ENCODE peak calls at places on chromosome 10, in ten cellular contexts. One of them, this sample, is unnamed.

GRCh38 chr10:84424731-84425165 is 96.4 kb downstream of the CCSER2 start:
- DNase-seq in heart left ventricle: peak
- DNase-seq in IMR-90: peak
- DNase-seq in Peyer's patch: no peak
- DNase-seq in thyroid gland: peak
- DNase-seq in spleen: no peak
- DNase-seq in NB4: peak
- DNase-seq in breast epithelium: peak
- DNase-seq in HCT116: peak
- DNase-seq in transverse colon: peak
- DNase-seq in this sample: no peak

GRCh38 chr10:63258920-63259678 is 126.0 kb downstream of the NRBF2 start:
- DNase-seq in HCT116: no peak
- DNase-seq in spleen: no peak
- DNase-seq in thyroid gland: no peak
- DNase-seq in NB4: peak
- DNase-seq in IMR-90: peak
- DNase-seq in transverse colon: no peak
- DNase-seq in Peyer's patch: no peak
- DNase-seq in breast epithelium: no peak
- DNase-seq in heart left ventricle: no peak
- DNase-seq in this sample: no peak

GRCh38 chr10:22321156-22321711 is 335 bp downstream of the BMI1 start:
- DNase-seq in NB4: peak
- DNase-seq in spleen: peak
- DNase-seq in HCT116: no peak
- DNase-seq in breast epithelium: no peak
- DNase-seq in heart left ventricle: peak
- DNase-seq in thyroid gland: peak
- DNase-seq in Peyer's patch: peak
- DNase-seq in IMR-90: peak
- DNase-seq in transverse colon: peak
- DNase-seq in this sample: peak

GRCh38 chr10:48480397-48481374 is 124.2 kb downstream of the ARHGAP22 start:
- DNase-seq in spleen: peak
- DNase-seq in Peyer's patch: no peak
- DNase-seq in heart left ventricle: peak
- DNase-seq in HCT116: no peak
- DNase-seq in IMR-90: no peak
- DNase-seq in breast epithelium: no peak
- DNase-seq in NB4: no peak
- DNase-seq in thyroid gland: no peak
- DNase-seq in transverse colon: no peak
- DNase-seq in this sample: peak

GRCh38 chr10:100043344-100043743 is 33.6 kb upstream of the DNMBP start:
- DNase-seq in HCT116: peak
- DNase-seq in IMR-90: no peak
- DNase-seq in thyroid gland: no peak
- DNase-seq in NB4: no peak
- DNase-seq in breast epithelium: no peak
- DNase-seq in heart left ventricle: no peak
- DNase-seq in Peyer's patch: no peak
- DNase-seq in spleen: no peak
- DNase-seq in transverse colon: peak
- DNase-seq in this sample: no peak

GRCh38 chr10:38143587-38143986 is 49.5 kb downstream of the ZNF37A start:
- DNase-seq in HCT116: no peak
- DNase-seq in spleen: no peak
- DNase-seq in heart left ventricle: no peak
- DNase-seq in transverse colon: no peak
- DNase-seq in Peyer's patch: no peak
- DNase-seq in IMR-90: peak
- DNase-seq in breast epithelium: no peak
- DNase-seq in NB4: no peak
- DNase-seq in thyroid gland: no peak
- DNase-seq in this sample: no peak

GRCh38 chr10:101744267-101744666 is 31.6 kb downstream of the FGF8 start:
- DNase-seq in breast epithelium: no peak
- DNase-seq in NB4: no peak
- DNase-seq in heart left ventricle: no peak
- DNase-seq in HCT116: no peak
- DNase-seq in IMR-90: no peak
- DNase-seq in thyroid gland: no peak
- DNase-seq in spleen: no peak
- DNase-seq in Peyer's patch: no peak
- DNase-seq in transverse colon: no peak
- DNase-seq in this sample: no peak

GRCh38 chr10:121764241-121764942 is 163.4 kb downstream of the ATE1 start:
- DNase-seq in IMR-90: no peak
- DNase-seq in thyroid gland: no peak
- DNase-seq in HCT116: no peak
- DNase-seq in breast epithelium: no peak
- DNase-seq in NB4: no peak
- DNase-seq in heart left ventricle: no peak
- DNase-seq in spleen: no peak
- DNase-seq in Peyer's patch: no peak
- DNase-seq in transverse colon: no peak
- DNase-seq in this sample: no peak

GRCh38 chr10:66836057-66836456 is 89.8 kb upstream of the LRRTM3 start:
- DNase-seq in NB4: no peak
- DNase-seq in heart left ventricle: no peak
- DNase-seq in spleen: no peak
- DNase-seq in IMR-90: peak
- DNase-seq in HCT116: no peak
- DNase-seq in transverse colon: no peak
- DNase-seq in breast epithelium: no peak
- DNase-seq in Peyer's patch: no peak
- DNase-seq in thyroid gland: no peak
- DNase-seq in this sample: no peak

GRCh38 chr10:50929670-50930069 is 44.2 kb upstream of the A1CF start:
- DNase-seq in NB4: peak
- DNase-seq in Peyer's patch: no peak
- DNase-seq in heart left ventricle: no peak
- DNase-seq in thyroid gland: no peak
- DNase-seq in spleen: no peak
- DNase-seq in transverse colon: no peak
- DNase-seq in breast epithelium: no peak
- DNase-seq in HCT116: no peak
- DNase-seq in IMR-90: no peak
- DNase-seq in this sample: no peak

GRCh38 chr10:27242951-27243551 is 2.5 kb upstream of the ACBD5 start:
- DNase-seq in NB4: peak
- DNase-seq in spleen: peak
- DNase-seq in transverse colon: peak
- DNase-seq in IMR-90: peak
- DNase-seq in breast epithelium: no peak
- DNase-seq in HCT116: peak
- DNase-seq in heart left ventricle: peak
- DNase-seq in Peyer's patch: peak
- DNase-seq in thyroid gland: peak
- DNase-seq in this sample: peak
- TF ChIP-seq POLR2A in NB4: peak
- TF ChIP-seq POLR2A in spleen: no peak
- TF ChIP-seq POLR2A in transverse colon: peak
- TF ChIP-seq POLR2A in IMR-90: no peak
- TF ChIP-seq POLR2A in breast epithelium: no peak
- TF ChIP-seq POLR2A in HCT116: peak
- TF ChIP-seq POLR2A in heart left ventricle: no peak
- TF ChIP-seq POLR2A in Peyer's patch: peak
- TF ChIP-seq POLR2A in thyroid gland: peak
- TF ChIP-seq POLR2A in this sample: peak

GRCh38 chr10:97319671-97320479 is 804 bp downstream of the FRAT1 start:
- DNase-seq in NB4: peak
- DNase-seq in Peyer's patch: peak
- DNase-seq in IMR-90: no peak
- DNase-seq in spleen: peak
- DNase-seq in thyroid gland: peak
- DNase-seq in HCT116: no peak
- DNase-seq in heart left ventricle: peak
- DNase-seq in breast epithelium: no peak
- DNase-seq in transverse colon: peak
- DNase-seq in this sample: peak

GRCh38 chr10:97321807-97322195 is 2.7 kb downstream of the FRAT1 start:
- DNase-seq in thyroid gland: no peak
- DNase-seq in breast epithelium: no peak
- DNase-seq in heart left ventricle: no peak
- DNase-seq in HCT116: no peak
- DNase-seq in IMR-90: no peak
- DNase-seq in NB4: no peak
- DNase-seq in Peyer's patch: no peak
- DNase-seq in spleen: no peak
- DNase-seq in transverse colon: no peak
- DNase-seq in this sample: no peak

GRCh38 chr10:97320480-97321031 is 1.5 kb downstream of the FRAT1 start:
- DNase-seq in heart left ventricle: no peak
- DNase-seq in IMR-90: no peak
- DNase-seq in NB4: no peak
- DNase-seq in thyroid gland: peak
- DNase-seq in Peyer's patch: peak
- DNase-seq in HCT116: no peak
- DNase-seq in transverse colon: peak
- DNase-seq in spleen: peak
- DNase-seq in breast epithelium: no peak
- DNase-seq in this sample: peak

GRCh38 chr10:97321032-97321806 is 2.1 kb downstream of the FRAT1 start:
- DNase-seq in NB4: peak
- DNase-seq in HCT116: no peak
- DNase-seq in thyroid gland: peak
- DNase-seq in IMR-90: no peak
- DNase-seq in breast epithelium: no peak
- DNase-seq in spleen: peak
- DNase-seq in heart left ventricle: peak
- DNase-seq in transverse colon: peak
- DNase-seq in Peyer's patch: peak
- DNase-seq in this sample: peak

DNA sequence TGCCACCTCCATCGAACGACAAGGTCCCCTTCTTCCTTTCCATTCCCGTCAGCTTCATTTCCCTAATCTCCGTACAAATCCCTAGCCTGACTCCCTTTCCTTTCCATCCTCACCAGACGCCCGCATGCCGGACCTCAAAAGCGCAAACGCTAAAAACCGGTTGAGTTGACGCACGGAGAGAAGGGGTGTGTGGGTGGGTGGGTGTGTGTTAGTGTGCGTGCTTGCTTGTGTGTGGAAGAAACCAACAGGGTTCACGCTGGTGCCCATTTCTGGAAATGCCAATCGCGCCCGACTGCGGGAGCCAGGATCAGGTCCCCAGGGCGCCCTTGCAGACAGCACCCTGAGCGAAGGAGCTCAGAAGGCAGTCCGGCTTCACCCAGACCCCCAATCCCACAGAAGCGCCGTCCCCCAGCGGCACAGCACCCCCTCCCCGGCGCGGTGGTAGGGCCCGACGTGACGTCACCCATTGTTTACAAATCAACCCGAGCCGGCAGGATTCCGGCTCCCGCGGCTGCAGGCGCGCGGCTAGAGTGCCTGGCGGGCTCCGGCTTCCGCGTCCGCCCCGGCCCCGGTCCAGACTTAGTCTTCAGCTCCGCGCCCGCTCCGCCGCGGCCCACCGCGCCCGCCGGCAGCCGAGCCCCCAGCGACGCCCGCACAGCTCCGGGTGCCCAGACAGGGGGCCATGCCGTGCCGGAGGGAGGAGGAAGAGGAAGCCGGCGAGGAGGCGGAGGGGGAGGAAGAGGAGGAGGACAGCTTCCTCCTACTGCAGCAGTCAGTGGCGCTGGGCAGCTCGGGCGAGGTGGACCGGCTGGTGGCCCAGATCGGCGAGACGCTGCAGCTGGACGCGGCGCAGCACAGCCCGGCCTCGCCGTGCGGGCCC is at the start of gene FRAT1:
- DNase-seq in breast epithelium: peak
- DNase-seq in NB4: peak
- DNase-seq in thyroid gland: peak
- DNase-seq in Peyer's patch: peak
- DNase-seq in spleen: peak
- DNase-seq in transverse colon: peak
- DNase-seq in IMR-90: peak
- DNase-seq in heart left ventricle: peak
- DNase-seq in HCT116: peak
- DNase-seq in this sample: peak
- TF ChIP-seq POLR2A in breast epithelium: peak
- TF ChIP-seq POLR2A in NB4: peak
- TF ChIP-seq POLR2A in thyroid gland: peak
- TF ChIP-seq POLR2A in Peyer's patch: peak
- TF ChIP-seq POLR2A in spleen: peak
- TF ChIP-seq POLR2A in transverse colon: peak
- TF ChIP-seq POLR2A in IMR-90: peak
- TF ChIP-seq POLR2A in heart left ventricle: no peak
- TF ChIP-seq POLR2A in HCT116: peak
- TF ChIP-seq POLR2A in this sample: peak

DNA sequence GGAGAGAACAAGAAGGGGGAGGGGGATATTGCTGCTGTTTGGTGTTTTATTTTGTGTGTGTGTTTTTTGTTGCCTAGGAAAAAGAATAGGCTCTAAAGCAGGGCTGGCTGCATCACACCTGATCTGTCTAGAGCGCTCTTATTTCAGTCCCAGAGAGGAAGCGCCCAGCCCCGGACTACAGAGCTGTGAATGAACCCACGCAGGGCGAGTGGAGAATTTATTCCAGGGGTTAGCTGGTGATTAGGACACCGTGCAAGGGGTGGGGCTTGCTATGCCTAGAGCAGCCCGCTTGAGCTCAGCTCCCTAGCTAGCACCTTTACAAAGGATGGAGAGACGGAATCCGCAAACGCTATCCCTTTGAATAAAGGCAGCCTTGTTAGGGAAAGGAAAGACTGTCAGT is 642 bp upstream of the FAM13C start:
- DNase-seq in transverse colon: peak
- DNase-seq in spleen: no peak
- DNase-seq in Peyer's patch: peak
- DNase-seq in heart left ventricle: peak
- DNase-seq in IMR-90: peak
- DNase-seq in thyroid gland: peak
- DNase-seq in HCT116: no peak
- DNase-seq in breast epithelium: peak
- DNase-seq in NB4: no peak
- DNase-seq in this sample: no peak
- TF ChIP-seq POLR2A in transverse colon: no peak
- TF ChIP-seq POLR2A in spleen: no peak
- TF ChIP-seq POLR2A in Peyer's patch: no peak
- TF ChIP-seq POLR2A in heart left ventricle: no peak
- TF ChIP-seq POLR2A in IMR-90: no peak
- TF ChIP-seq POLR2A in thyroid gland: peak
- TF ChIP-seq POLR2A in HCT116: no peak
- TF ChIP-seq POLR2A in breast epithelium: no peak
- TF ChIP-seq POLR2A in NB4: no peak
- TF ChIP-seq POLR2A in this sample: no peak

GRCh38 chr10:26269754-26270153 is 53.2 kb downstream of the GAD2 start:
- DNase-seq in HCT116: peak
- DNase-seq in spleen: no peak
- DNase-seq in thyroid gland: no peak
- DNase-seq in Peyer's patch: no peak
- DNase-seq in IMR-90: no peak
- DNase-seq in heart left ventricle: no peak
- DNase-seq in NB4: peak
- DNase-seq in transverse colon: no peak
- DNase-seq in breast epithelium: no peak
- DNase-seq in this sample: no peak

GRCh38 chr10:26278295-26278694 is 61.7 kb downstream of the GAD2 start:
- DNase-seq in thyroid gland: no peak
- DNase-seq in spleen: no peak
- DNase-seq in Peyer's patch: no peak
- DNase-seq in breast epithelium: no peak
- DNase-seq in transverse colon: no peak
- DNase-seq in HCT116: no peak
- DNase-seq in heart left ventricle: no peak
- DNase-seq in NB4: no peak
- DNase-seq in IMR-90: no peak
- DNase-seq in this sample: no peak

GRCh38 chr10:26274391-26274790 is 57.8 kb downstream of the GAD2 start:
- DNase-seq in heart left ventricle: no peak
- DNase-seq in thyroid gland: no peak
- DNase-seq in transverse colon: no peak
- DNase-seq in NB4: no peak
- DNase-seq in breast epithelium: no peak
- DNase-seq in IMR-90: no peak
- DNase-seq in HCT116: no peak
- DNase-seq in spleen: no peak
- DNase-seq in Peyer's patch: no peak
- DNase-seq in this sample: no peak
- TF ChIP-seq POLR2A in heart left ventricle: no peak
- TF ChIP-seq POLR2A in thyroid gland: no peak
- TF ChIP-seq POLR2A in transverse colon: no peak
- TF ChIP-seq POLR2A in NB4: no peak
- TF ChIP-seq POLR2A in breast epithelium: no peak
- TF ChIP-seq POLR2A in IMR-90: no peak
- TF ChIP-seq POLR2A in HCT116: no peak
- TF ChIP-seq POLR2A in spleen: no peak
- TF ChIP-seq POLR2A in Peyer's patch: no peak
- TF ChIP-seq POLR2A in this sample: no peak